ENCODE peak calls at places on chromosomes 12 and 14, in four cellular contexts. U is natural killer cell; E is HTR-8/SVneo; T is stimulated activated CD8-positive, alpha-beta memory T cell treated with anti-CD3 and anti-CD28 coated beads, Interleukin-12 subunit alpha, Interleukin-12 subunit beta, amount 100 ng/mL, for 4 hours. I is an unnamed sample.

GRCh38 chr12:69084816-69085215 is 151.8 kb upstream of the CPM start:
- DNase-seq in U (no peak), E (no peak), T (no peak), I (no peak)

GRCh38 chr12:128644664-128645296 is 179.0 kb downstream of the SLC15A4 start:
- DNase-seq in U (peak), E (no peak), T (no peak), I (no peak)

GRCh38 chr14:59282366-59282765 is 93.9 kb downstream of the DAAM1 start:
- DNase-seq in U (no peak), E (no peak), T (no peak), I (no peak)

GRCh38 chr12:93783827-93784226 is 106.7 kb downstream of the CRADD start:
- DNase-seq in U (no peak), E (no peak), T (no peak), I (no peak)

GRCh38 chr14:37579250-37579649 is 15.8 kb downstream of the FOXA1 start:
- DNase-seq in U (no peak), E (no peak), T (no peak), I (no peak)

GRCh38 chr12:6407206-6407954 is 23.4 kb downstream of the LTBR start:
- DNase-seq in U (no peak), E (no peak), T (no peak), I (no peak)

GRCh38 chr12:76311796-76312195 is 36.4 kb downstream of the BBS10 start:
- DNase-seq in U (no peak), E (no peak), T (no peak), I (no peak)

GRCh38 chr12:57904426-57904825 is 36.9 kb upstream of the ATP23 start:
- DNase-seq in U (no peak), E (no peak), T (no peak), I (no peak)

GRCh38 chr12:110317921-110318320 is 36.9 kb downstream of the ATP2A2 start:
- DNase-seq in U (no peak), E (no peak), T (no peak), I (no peak)

GRCh38 chr12:79773896-79774295 is 83.1 kb upstream of the PAWR start:
- DNase-seq in U (no peak), E (no peak), T (no peak), I (no peak)

GRCh38 chr14:58969951-58970751 is 218.3 kb upstream of the DAAM1 start:
- DNase-seq in U (no peak), E (no peak), T (no peak), I (no peak)

GRCh38 chr14:22428681-22429315 is 160.2 kb downstream of the DAD1 start:
- DNase-seq in U (no peak), E (no peak), T (no peak), I (no peak)

GRCh38 chr14:75340921-75341320 is 62.3 kb downstream of the FOS start:
- DNase-seq in U (no peak), E (no peak), T (no peak), I (peak)

GRCh38 chr14:104284636-104285482 is 146.5 kb downstream of the KIF26A start:
- DNase-seq in U (no peak), E (no peak), T (no peak), I (no peak)

GRCh38 chr12:119200601-119201000 is 21.9 kb downstream of the HSPB8 start:
- DNase-seq in U (no peak), E (no peak), T (no peak), I (no peak)

I was measured in esophagus muscularis mucosa.